ENCODE peak calls at places on chromosomes 13 and 19, in nine cellular contexts. One of them, this sample, is unnamed.

GRCh38 chr19:12766051-12766521 is 9.3 kb downstream of the HOOK2 start:
- DNase-seq in A549: peak; percentile 82
- DNase-seq in K562: peak; percentile 44
- DNase-seq in SK-N-SH: no peak
- DNase-seq in GM23338: peak; percentile 88
- DNase-seq in HepG2: peak; percentile 76
- DNase-seq in Panc1: no peak
- DNase-seq in HCT116: no peak
- DNase-seq in GM12878: no peak
- DNase-seq in this sample: peak; percentile 87

GRCh38 chr19:39218230-39219007 is 14.4 kb upstream of the SYCN start:
- DNase-seq in A549: no peak
- DNase-seq in K562: no peak
- DNase-seq in SK-N-SH: no peak
- DNase-seq in GM23338: no peak
- DNase-seq in HepG2: no peak
- DNase-seq in Panc1: no peak
- DNase-seq in HCT116: no peak
- DNase-seq in GM12878: no peak
- DNase-seq in this sample: no peak

GRCh38 chr13:19984430-19985218 is 26.1 kb downstream of the ZMYM2 start:
- DNase-seq in A549: peak; percentile 18
- DNase-seq in K562: no peak
- DNase-seq in SK-N-SH: peak; percentile 20
- DNase-seq in GM23338: peak; percentile 84
- DNase-seq in HepG2: peak; percentile 16
- DNase-seq in Panc1: peak; percentile 2
- DNase-seq in HCT116: peak; percentile 12
- DNase-seq in GM12878: peak; percentile 50
- DNase-seq in this sample: no peak

GRCh38 chr19:40588110-40588854 is 11.6 kb downstream of the SHKBP1 start:
- DNase-seq in A549: no peak
- DNase-seq in K562: no peak
- DNase-seq in SK-N-SH: no peak
- DNase-seq in GM23338: no peak
- DNase-seq in HepG2: no peak
- DNase-seq in Panc1: no peak
- DNase-seq in HCT116: peak; percentile 46
- DNase-seq in GM12878: no peak
- DNase-seq in this sample: no peak

GRCh38 chr13:41017153-41017552 is 2.0 kb downstream of the ELF1 start:
- DNase-seq in A549: no peak
- DNase-seq in K562: no peak
- DNase-seq in SK-N-SH: no peak
- DNase-seq in GM23338: no peak
- DNase-seq in HepG2: no peak
- DNase-seq in Panc1: no peak
- DNase-seq in HCT116: no peak
- DNase-seq in GM12878: no peak
- DNase-seq in this sample: no peak

GRCh38 chr19:54164369-54165068 is 5.0 kb upstream of the LENG1 start:
- DNase-seq in A549: peak; percentile 77
- DNase-seq in K562: peak; percentile 92
- DNase-seq in SK-N-SH: no peak
- DNase-seq in GM23338: peak; percentile 97
- DNase-seq in HepG2: no peak
- DNase-seq in Panc1: no peak
- DNase-seq in HCT116: peak; percentile 39
- DNase-seq in GM12878: no peak
- DNase-seq in this sample: peak; percentile 17

GRCh38 chr13:48615017-48615416 is 38.7 kb upstream of the CYSLTR2 start:
- DNase-seq in A549: no peak
- DNase-seq in K562: no peak
- DNase-seq in SK-N-SH: no peak
- DNase-seq in GM23338: no peak
- DNase-seq in HepG2: no peak
- DNase-seq in Panc1: no peak
- DNase-seq in HCT116: no peak
- DNase-seq in GM12878: no peak
- DNase-seq in this sample: peak; percentile 81

GRCh38 chr13:34913040-34913439 is 29.0 kb upstream of the NBEA start:
- DNase-seq in A549: no peak
- DNase-seq in K562: no peak
- DNase-seq in SK-N-SH: no peak
- DNase-seq in GM23338: peak; percentile 76
- DNase-seq in HepG2: no peak
- DNase-seq in Panc1: no peak
- DNase-seq in HCT116: no peak
- DNase-seq in GM12878: no peak
- DNase-seq in this sample: no peak

GRCh38 chr19:10404888-10405808 is 1.8 kb upstream of the CDC37 start:
- DNase-seq in A549: no peak
- DNase-seq in K562: peak; percentile 3
- DNase-seq in SK-N-SH: peak; percentile 42
- DNase-seq in GM23338: peak; percentile 55
- DNase-seq in HepG2: no peak
- DNase-seq in Panc1: no peak
- DNase-seq in HCT116: no peak
- DNase-seq in GM12878: no peak
- DNase-seq in this sample: no peak

GRCh38 chr13:30976041-30976440 is 43.6 kb downstream of the TEX26 start:
- DNase-seq in A549: no peak
- DNase-seq in K562: no peak
- DNase-seq in SK-N-SH: no peak
- DNase-seq in GM23338: no peak
- DNase-seq in HepG2: no peak
- DNase-seq in Panc1: no peak
- DNase-seq in HCT116: no peak
- DNase-seq in GM12878: no peak
- DNase-seq in this sample: no peak

GRCh38 chr13:40096357-40096911 is 441.0 kb downstream of the COG6 start:
- DNase-seq in A549: no peak
- DNase-seq in K562: no peak
- DNase-seq in SK-N-SH: no peak
- DNase-seq in GM23338: no peak
- DNase-seq in HepG2: no peak
- DNase-seq in Panc1: no peak
- DNase-seq in HCT116: no peak
- DNase-seq in GM12878: no peak
- DNase-seq in this sample: no peak

GRCh38 chr19:29836409-29836825 is 24.6 kb downstream of the CCNE1 start:
- DNase-seq in A549: no peak
- DNase-seq in K562: no peak
- DNase-seq in SK-N-SH: no peak
- DNase-seq in GM23338: no peak
- DNase-seq in HepG2: no peak
- DNase-seq in Panc1: no peak
- DNase-seq in HCT116: no peak
- DNase-seq in GM12878: peak; percentile 86
- DNase-seq in this sample: no peak

GRCh38 chr13:51328488-51328887 is 11.0 kb upstream of the SERPINE3 start:
- DNase-seq in A549: no peak
- DNase-seq in K562: no peak
- DNase-seq in SK-N-SH: no peak
- DNase-seq in GM23338: peak; percentile 97
- DNase-seq in HepG2: no peak
- DNase-seq in Panc1: no peak
- DNase-seq in HCT116: no peak
- DNase-seq in GM12878: no peak
- DNase-seq in this sample: no peak

GRCh38 chr19:12000152-12000981 is 35.1 kb downstream of the ZNF433 start:
- DNase-seq in A549: no peak
- DNase-seq in K562: no peak
- DNase-seq in SK-N-SH: no peak
- DNase-seq in GM23338: no peak
- DNase-seq in HepG2: no peak
- DNase-seq in Panc1: no peak
- DNase-seq in HCT116: no peak
- DNase-seq in GM12878: peak; percentile 85
- DNase-seq in this sample: no peak

GRCh38 chr19:2983351-2984195 is 6.2 kb downstream of the TLE6 start:
- DNase-seq in A549: no peak
- DNase-seq in K562: peak; percentile 23
- DNase-seq in SK-N-SH: peak; percentile 87
- DNase-seq in GM23338: peak; percentile 93
- DNase-seq in HepG2: no peak
- DNase-seq in Panc1: no peak
- DNase-seq in HCT116: no peak
- DNase-seq in GM12878: no peak
- DNase-seq in this sample: no peak

GRCh38 chr19:6723108-6723618 is 2.7 kb upstream of the C3 start:
- DNase-seq in A549: peak; percentile 31
- DNase-seq in K562: no peak
- DNase-seq in SK-N-SH: no peak
- DNase-seq in GM23338: peak; percentile 66
- DNase-seq in HepG2: peak; percentile 93
- DNase-seq in Panc1: no peak
- DNase-seq in HCT116: no peak
- DNase-seq in GM12878: no peak
- DNase-seq in this sample: no peak
- TF ChIP-seq REST in A549: no peak
- TF ChIP-seq REST in K562: no peak
- TF ChIP-seq REST in SK-N-SH: no peak
- TF ChIP-seq REST in GM23338: no peak
- TF ChIP-seq REST in HepG2: peak; percentile 12
- TF ChIP-seq REST in Panc1: no peak
- TF ChIP-seq REST in HCT116: no peak
- TF ChIP-seq REST in GM12878: no peak
- TF ChIP-seq REST in this sample: no peak

GRCh38 chr19:50255115-50255514 is 51.7 kb downstream of the MYH14 start:
- DNase-seq in A549: no peak
- DNase-seq in K562: peak; percentile 49
- DNase-seq in SK-N-SH: peak; percentile 42
- DNase-seq in GM23338: peak; percentile 49
- DNase-seq in HepG2: no peak
- DNase-seq in Panc1: no peak
- DNase-seq in HCT116: no peak
- DNase-seq in GM12878: no peak
- DNase-seq in this sample: no peak

GRCh38 chr19:50252887-50253268 is 49.5 kb downstream of the MYH14 start:
- DNase-seq in A549: no peak
- DNase-seq in K562: no peak
- DNase-seq in SK-N-SH: no peak
- DNase-seq in GM23338: no peak
- DNase-seq in HepG2: no peak
- DNase-seq in Panc1: no peak
- DNase-seq in HCT116: no peak
- DNase-seq in GM12878: no peak
- DNase-seq in this sample: no peak

GRCh38 chr19:50250450-50251136 is 47.2 kb downstream of the MYH14 start:
- DNase-seq in A549: no peak
- DNase-seq in K562: no peak
- DNase-seq in SK-N-SH: no peak
- DNase-seq in GM23338: no peak
- DNase-seq in HepG2: no peak
- DNase-seq in Panc1: no peak
- DNase-seq in HCT116: no peak
- DNase-seq in GM12878: no peak
- DNase-seq in this sample: no peak

GRCh38 chr19:50249636-50250035 is 46.2 kb downstream of the MYH14 start:
- DNase-seq in A549: no peak
- DNase-seq in K562: no peak
- DNase-seq in SK-N-SH: no peak
- DNase-seq in GM23338: no peak
- DNase-seq in HepG2: no peak
- DNase-seq in Panc1: no peak
- DNase-seq in HCT116: no peak
- DNase-seq in GM12878: no peak
- DNase-seq in this sample: no peak

GRCh38 chr19:50252111-50252886 is 48.9 kb downstream of the MYH14 start:
- DNase-seq in A549: no peak
- DNase-seq in K562: peak; percentile 64
- DNase-seq in SK-N-SH: peak; percentile 65
- DNase-seq in GM23338: peak; percentile 69
- DNase-seq in HepG2: no peak
- DNase-seq in Panc1: no peak
- DNase-seq in HCT116: no peak
- DNase-seq in GM12878: no peak
- DNase-seq in this sample: no peak
- TF ChIP-seq REST in A549: no peak
- TF ChIP-seq REST in K562: no peak
- TF ChIP-seq REST in SK-N-SH: no peak
- TF ChIP-seq REST in GM23338: no peak
- TF ChIP-seq REST in HepG2: no peak
- TF ChIP-seq REST in Panc1: no peak
- TF ChIP-seq REST in HCT116: no peak
- TF ChIP-seq REST in GM12878: no peak
- TF ChIP-seq REST in this sample: no peak

GRCh38 chr19:322616-323015 is 22.0 kb downstream of the MIER2 start:
- DNase-seq in A549: no peak
- DNase-seq in K562: no peak
- DNase-seq in SK-N-SH: no peak
- DNase-seq in GM23338: no peak
- DNase-seq in HepG2: no peak
- DNase-seq in Panc1: no peak
- DNase-seq in HCT116: no peak
- DNase-seq in GM12878: no peak
- DNase-seq in this sample: no peak
- TF ChIP-seq REST in A549: no peak
- TF ChIP-seq REST in K562: no peak
- TF ChIP-seq REST in SK-N-SH: no peak
- TF ChIP-seq REST in GM23338: no peak
- TF ChIP-seq REST in HepG2: no peak
- TF ChIP-seq REST in Panc1: no peak
- TF ChIP-seq REST in HCT116: no peak
- TF ChIP-seq REST in GM12878: no peak
- TF ChIP-seq REST in this sample: no peak

GRCh38 chr19:45917421-45918091 is 3.0 kb upstream of the NANOS2 start:
- DNase-seq in A549: no peak
- DNase-seq in K562: no peak
- DNase-seq in SK-N-SH: no peak
- DNase-seq in GM23338: no peak
- DNase-seq in HepG2: no peak
- DNase-seq in Panc1: no peak
- DNase-seq in HCT116: no peak
- DNase-seq in GM12878: no peak
- DNase-seq in this sample: no peak
- TF ChIP-seq REST in A549: no peak
- TF ChIP-seq REST in K562: no peak
- TF ChIP-seq REST in SK-N-SH: no peak
- TF ChIP-seq REST in GM23338: no peak
- TF ChIP-seq REST in HepG2: no peak
- TF ChIP-seq REST in Panc1: no peak
- TF ChIP-seq REST in HCT116: no peak
- TF ChIP-seq REST in GM12878: no peak
- TF ChIP-seq REST in this sample: no peak

DNA sequence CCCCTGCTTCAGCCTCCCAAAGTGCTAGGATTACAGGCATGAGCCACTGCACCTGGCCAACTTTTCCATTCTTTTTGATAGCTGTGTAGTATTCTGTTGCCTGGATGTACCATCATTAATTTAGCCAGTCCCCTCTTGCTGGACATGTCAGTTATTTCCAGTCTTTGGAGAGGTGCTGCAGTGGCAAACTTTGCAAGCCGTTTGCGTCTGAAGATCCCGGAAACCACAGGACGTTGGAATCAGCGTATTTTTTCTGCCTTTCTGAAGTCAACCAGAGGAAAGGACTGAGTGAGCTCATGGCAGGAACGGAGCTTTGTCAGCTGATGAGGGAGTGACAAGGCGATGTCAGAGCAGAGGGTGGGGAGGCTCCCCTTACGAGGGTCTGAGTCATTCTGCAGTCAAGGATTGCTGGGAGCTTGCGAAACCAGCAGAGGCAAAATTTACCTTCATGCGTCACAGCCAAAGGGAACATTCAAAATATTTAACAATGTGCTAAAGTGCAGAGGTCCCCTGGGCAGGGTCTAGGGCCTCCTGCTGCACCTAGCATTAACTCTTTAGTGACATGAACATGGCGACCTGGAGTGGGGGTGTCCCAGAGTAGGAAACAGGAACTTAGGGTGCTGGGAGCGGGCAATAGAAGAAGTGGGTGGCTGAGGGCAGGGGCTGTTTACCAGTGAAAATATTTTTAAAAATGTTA is 5.6 kb downstream of the C5AR1 start:
- DNase-seq in A549: peak; percentile 98
- DNase-seq in K562: peak; percentile 79
- DNase-seq in SK-N-SH: no peak
- DNase-seq in GM23338: peak; percentile 46
- DNase-seq in HepG2: peak; percentile 97
- DNase-seq in Panc1: peak; percentile 65
- DNase-seq in HCT116: peak; percentile 87
- DNase-seq in GM12878: no peak
- DNase-seq in this sample: peak; percentile 90
- TF ChIP-seq REST in A549: no peak
- TF ChIP-seq REST in K562: no peak
- TF ChIP-seq REST in SK-N-SH: no peak
- TF ChIP-seq REST in GM23338: no peak
- TF ChIP-seq REST in HepG2: peak; percentile 27
- TF ChIP-seq REST in Panc1: no peak
- TF ChIP-seq REST in HCT116: no peak
- TF ChIP-seq REST in GM12878: no peak
- TF ChIP-seq REST in this sample: no peak